ENCODE peak calls at places on chromosomes 5 and 9, in five cellular contexts. R, S, I, M and B are unnamed samples. For H3K79me2, the result is how much of the 10 kb centered on the place peaks cover.

GRCh38 chr5:126884269-126884819 is 107.4 kb downstream of the LMNB1 start:
- DNase-seq in M (no peak), R (peak), I (no peak), S (peak), B (no peak)

GRCh38 chr5:95448836-95449235 is 57.7 kb downstream of the FAM81B start:
- DNase-seq in I (no peak), S (no peak), R (no peak), M (peak), B (no peak)

GRCh38 chr9:38412751-38413150 is 11.5 kb downstream of the IGFBPL1 start:
- DNase-seq in S (no peak), I (no peak), M (peak), R (no peak), B (no peak)

GRCh38 chr5:165630211-165630866 is 2124.9 kb downstream of the MAT2B start:
- DNase-seq in S (peak), M (peak), I (peak), R (peak), B (peak)

GRCh38 chr5:98072921-98073320 is 700.5 kb upstream of the RGMB start:
- DNase-seq in I (no peak), R (no peak), S (no peak), M (no peak), B (no peak)

GRCh38 chr5:135371738-135372232 is 27.2 kb downstream of the MACROH2A1 start:
- DNase-seq in I (no peak), S (peak), M (no peak), R (peak), B (no peak)

GRCh38 chr9:95305770-95306492 is 11.6 kb downstream of the FANCC start:
- DNase-seq in R (peak), I (no peak), S (peak), M (peak), B (no peak)

GRCh38 chr5:374631-375335 is 53.3 kb downstream of the AHRR start:
- DNase-seq in S (no peak), I (no peak), M (no peak), R (no peak), B (no peak)

GRCh38 chr5:53263151-53263550 is 153.6 kb upstream of the MOCS2 start:
- DNase-seq in M (no peak), I (no peak), S (no peak), R (no peak), B (no peak)

GRCh38 chr5:58985311-58985710 is 402.4 kb downstream of the RAB3C start:
- DNase-seq in M (peak), I (no peak), R (no peak), S (no peak), B (no peak)

GRCh38 chr9:136112541-136112940 is 6.1 kb downstream of the TMEM250 start:
- DNase-seq in R (no peak), M (no peak), I (no peak), S (no peak), B (no peak)

GRCh38 chr9:2655411-2655901 is 33.9 kb downstream of the VLDLR start:
- DNase-seq in M (no peak), R (peak), I (no peak), S (peak), B (no peak)

GRCh38 chr5:10172242-10172641 is 77.4 kb downstream of the ATPSCKMT start:
- DNase-seq in M (no peak), I (no peak), S (no peak), R (no peak), B (no peak)

GRCh38 chr9:92707530-92707929 is 37.6 kb upstream of the IPPK start:
- DNase-seq in M (no peak), S (peak), R (no peak), I (no peak), B (no peak)

GRCh38 chr5:146137967-146138403 is 32.6 kb upstream of the PLAC8L1 start:
- DNase-seq in S (peak), R (no peak), I (peak), M (no peak), B (no peak)

GRCh38 chr9:13110766-13111400 is 168.6 kb downstream of the MPDZ start:
- DNase-seq in M (no peak), R (peak), I (no peak), S (peak), B (no peak)

GRCh38 chr9:75979362-75979761 is 88.9 kb downstream of the PCSK5 start:
- DNase-seq in I (peak), R (peak), S (no peak), M (no peak), B (peak)

GRCh38 chr5:131932235-131932634 is 13.2 kb downstream of the MEIKIN start:
- DNase-seq in I (no peak), R (no peak), S (no peak), M (no peak), B (no peak)

GRCh38 chr5:136769900-136770684 is 404.7 kb upstream of the TRPC7 start:
- DNase-seq in I (peak), R (peak), M (peak), S (peak), B (peak)

GRCh38 chr9:2576631-2577030 is 45.0 kb upstream of the VLDLR start:
- DNase-seq in I (no peak), M (no peak), R (no peak), S (no peak), B (no peak)

GRCh38 chr5:73231245-73231778 is 58.3 kb downstream of the TMEM174 start:
- DNase-seq in M (no peak), I (no peak), S (no peak), R (no peak), B (no peak)

GRCh38 chr5:173309731-173310130 is 18.5 kb downstream of the STC2 start:
- DNase-seq in R (no peak), M (no peak), S (no peak), I (no peak), B (no peak)

GRCh38 chr5:143166661-143167420 is 236.6 kb downstream of the NR3C1 start:
- DNase-seq in R (no peak), I (peak), M (no peak), S (no peak), B (no peak)

GRCh38 chr9:101457003-101457402 is 21.4 kb upstream of the ALDOB start:
- DNase-seq in R (no peak), M (peak), I (peak), S (no peak), B (no peak)

GRCh38 chr5:133307275-133307674 is 255.5 kb downstream of the HSPA4 start:
- DNase-seq in R (no peak), I (no peak), S (no peak), M (no peak), B (no peak)
- H3K79me2 ChIP-seq in R (under half), I (under half), S (under half), M (under half), B (under half)

GRCh38 chr9:109317979-109318671 is 2.7 kb downstream of the EPB41L4B start:
- DNase-seq in S (no peak), I (no peak), R (no peak), M (peak), B (no peak)

GRCh38 chr9:109320338-109320733 is 523 bp downstream of the EPB41L4B start:
- DNase-seq in M (peak), R (peak), S (no peak), I (no peak), B (no peak)

GRCh38 chr9:109319072-109319630 is 1.7 kb downstream of the EPB41L4B start:
- DNase-seq in S (no peak), M (peak), I (no peak), R (no peak), B (no peak)

GRCh38 chr9:109320734-109321448 is at the start of gene EPB41L4B:
- DNase-seq in M (peak), I (peak), R (peak), S (peak), B (peak)

GRCh38 chr9:109319631-109320233 is 1.1 kb downstream of the EPB41L4B start:
- DNase-seq in R (peak), I (no peak), S (no peak), M (peak), B (no peak)
- H3K79me2 ChIP-seq in R (under half), I (under half), S (under half), M (under half), B (under half)

GRCh38 chr5:14662721-14663120 is 1.8 kb upstream of the OTULIN start:
- DNase-seq in R (no peak), I (no peak), S (no peak), M (no peak), B (peak)

GRCh38 chr5:14665949-14666741 is 1.6 kb downstream of the OTULIN start:
- DNase-seq in M (peak), S (no peak), R (peak), I (peak), B (peak)

GRCh38 chr5:14665110-14665822 is 748 bp downstream of the OTULIN start:
- DNase-seq in I (peak), S (no peak), R (peak), M (peak), B (peak)

GRCh38 chr5:14664270-14665109 is at the start of gene OTULIN:
- DNase-seq in S (peak), R (peak), M (peak), I (peak), B (peak)

DNA sequence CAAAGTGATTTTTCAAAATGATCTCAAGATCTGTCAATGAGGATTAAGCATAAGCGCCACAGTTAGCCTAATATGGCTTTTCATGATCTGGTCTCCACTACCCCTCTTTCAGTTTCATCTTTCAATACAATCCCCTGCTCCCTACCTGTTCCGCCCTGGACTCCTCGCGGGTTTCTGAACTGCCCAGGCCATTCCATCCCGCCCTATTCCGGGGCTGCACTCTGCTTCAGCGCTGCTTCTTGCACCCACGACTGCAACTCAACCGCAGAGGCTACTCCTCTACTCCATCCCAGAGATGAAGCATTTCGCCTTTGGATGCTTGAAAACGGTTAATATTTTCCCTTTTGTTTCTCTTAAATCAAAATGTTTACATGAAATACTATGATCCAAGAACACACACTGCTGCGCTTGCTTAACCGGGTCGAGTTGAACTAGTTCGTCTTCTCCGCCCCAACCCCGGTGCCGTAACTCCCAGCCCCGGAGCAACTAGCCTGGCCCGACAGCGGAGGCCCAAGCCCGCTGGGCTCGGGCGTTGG is 716 bp upstream of the OTULIN start:
- DNase-seq in R (peak), M (peak), S (no peak), I (no peak), B (peak)
- H3K79me2 ChIP-seq in R (half or more), M (under half), S (under half), I (under half), B (under half)

GRCh38 chr5:138792181-138792808 is 39.1 kb downstream of the CTNNA1 start:
- DNase-seq in I (no peak), R (peak), M (no peak), S (peak), B (no peak)
- H3K79me2 ChIP-seq in I (under half), R (half or more), M (half or more), S (half or more), B (under half)

GRCh38 chr9:91425270-91425669 is 1.6 kb upstream of the NFIL3 start:
- DNase-seq in R (peak), M (no peak), I (no peak), S (no peak), B (no peak)
- H3K79me2 ChIP-seq in R (under half), M (under half), I (under half), S (under half), B (under half)

GRCh38 chr9:114382951-114383865 is 4.6 kb downstream of the AKNA start:
- DNase-seq in M (peak), S (no peak), R (peak), I (no peak), B (no peak)

GRCh38 chr9:114383866-114384231 is 3.9 kb downstream of the AKNA start:
- DNase-seq in I (no peak), S (no peak), R (no peak), M (no peak), B (no peak)

GRCh38 chr9:114385412-114386181 is 2.2 kb downstream of the AKNA start:
- DNase-seq in S (peak), M (no peak), I (peak), R (peak), B (peak)

GRCh38 chr9:114386361-114386885 is 1.4 kb downstream of the AKNA start:
- DNase-seq in M (no peak), I (no peak), R (peak), S (no peak), B (peak)

GRCh38 chr9:114384836-114385411 is 2.9 kb downstream of the AKNA start:
- DNase-seq in M (no peak), I (no peak), S (no peak), R (no peak), B (no peak)
- H3K79me2 ChIP-seq in M (under half), I (under half), S (under half), R (half or more), B (half or more)

GRCh38 chr5:167943353-167943752 is 348.1 kb upstream of the WWC1 start:
- DNase-seq in R (no peak), I (no peak), M (no peak), S (no peak), B (no peak)

GRCh38 chr5:167949435-167949834 is 342.0 kb upstream of the WWC1 start:
- DNase-seq in I (no peak), M (no peak), R (peak), S (no peak), B (no peak)

GRCh38 chr5:167947312-167947711 is 344.1 kb upstream of the WWC1 start:
- DNase-seq in M (no peak), S (no peak), I (no peak), R (peak), B (no peak)

GRCh38 chr5:167944121-167944858 is 347.2 kb upstream of the WWC1 start:
- DNase-seq in S (no peak), I (no peak), R (no peak), M (no peak), B (no peak)

DNA sequence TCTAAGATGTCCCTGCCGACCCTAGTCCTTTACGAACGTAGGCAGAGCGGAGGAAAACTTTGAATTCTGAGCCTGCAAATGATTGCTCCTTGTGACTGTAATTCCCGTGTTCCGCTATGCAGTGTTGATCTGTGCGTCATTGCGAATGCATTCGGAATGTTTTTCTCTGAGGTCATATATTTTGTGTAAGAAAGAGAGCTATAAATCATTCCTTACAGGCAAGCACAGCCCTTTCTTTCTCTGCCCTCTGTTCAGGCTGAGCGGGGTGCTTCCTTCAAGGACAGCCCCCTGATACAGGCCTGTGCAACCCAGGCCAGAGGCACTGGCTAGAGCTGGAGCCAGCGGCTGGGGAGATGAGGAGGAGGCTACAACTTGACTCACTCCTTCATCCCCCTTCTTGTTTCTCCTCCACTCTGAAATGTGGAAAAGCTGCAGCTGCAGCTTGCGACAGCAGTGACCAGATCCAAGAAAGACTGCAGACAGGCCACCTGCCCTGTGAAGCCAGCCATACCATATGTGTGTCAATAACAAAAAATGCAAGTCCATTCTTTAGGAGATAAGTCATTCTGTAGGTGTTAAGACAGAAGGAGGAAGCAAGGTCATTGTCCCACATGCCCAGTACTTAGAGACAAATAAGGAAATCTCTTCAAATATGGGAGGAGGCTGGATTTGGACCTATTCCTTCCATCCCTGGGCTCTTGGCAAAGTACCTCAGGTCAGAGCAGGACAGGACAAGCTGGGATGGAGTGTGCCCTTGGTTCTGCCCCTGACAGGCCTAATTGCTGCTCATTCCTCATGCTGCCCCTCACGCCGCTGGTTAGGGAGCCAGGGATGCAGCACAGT is 345.7 kb upstream of the WWC1 start:
- DNase-seq in M (no peak), S (peak), I (no peak), R (peak), B (no peak)
- H3K79me2 ChIP-seq in M (under half), S (under half), I (under half), R (under half), B (under half)

GRCh38 chr5:100889896-100890295 is 13.2 kb downstream of the ST8SIA4 start:
- DNase-seq in S (no peak), M (no peak), R (no peak), I (no peak), B (peak)
- H3K79me2 ChIP-seq in S (under half), M (under half), R (under half), I (under half), B (under half)

GRCh38 chr5:169944115-169944514 is 36.2 kb downstream of the INSYN2B start:
- DNase-seq in I (no peak), M (no peak), S (no peak), R (no peak), B (no peak)
- H3K79me2 ChIP-seq in I (under half), M (under half), S (half or more), R (half or more), B (under half)

GRCh38 chr9:277595-278330 is 63.1 kb downstream of the DOCK8 start:
- DNase-seq in I (no peak), S (no peak), M (no peak), R (no peak), B (no peak)

GRCh38 chr9:274101-274500 is 59.4 kb downstream of the DOCK8 start:
- DNase-seq in I (no peak), M (no peak), S (no peak), R (no peak), B (peak)

GRCh38 chr9:278651-279050 is 64.0 kb downstream of the DOCK8 start:
- DNase-seq in I (no peak), M (no peak), R (no peak), S (no peak), B (no peak)

GRCh38 chr9:281753-282645 is 67.3 kb downstream of the DOCK8 start:
- DNase-seq in M (no peak), R (no peak), S (no peak), I (no peak), B (no peak)

GRCh38 chr9:279674-280073 is 65.0 kb downstream of the DOCK8 start:
- DNase-seq in R (no peak), S (no peak), M (no peak), I (no peak), B (no peak)
- H3K79me2 ChIP-seq in R (under half), S (under half), M (under half), I (under half), B (half or more)